ENCODE peak calls at places on chromosomes 12 and 14, in six cellular contexts. G, K, S, V, O and E are unnamed samples.

GRCh38 chr12:57096748-57097553 is 8.0 kb downstream of the NAB2 start:
- DNase-seq in G (no peak), K (peak), S (no peak), V (no peak), O (no peak), E (peak)

GRCh38 chr14:80291099-80291498 is 79.8 kb upstream of the DIO2 start:
- DNase-seq in G (peak), K (no peak), S (no peak), V (no peak), O (peak), E (no peak)

GRCh38 chr12:25436206-25436912 is 116.7 kb downstream of the LMNTD1 start:
- DNase-seq in G (peak), K (no peak), S (peak), V (peak), O (peak), E (no peak)

GRCh38 chr12:65430571-65431306 is 152.3 kb downstream of the MSRB3 start:
- DNase-seq in G (peak), K (no peak), S (no peak), V (no peak), O (peak), E (no peak)

GRCh38 chr12:123288751-123289346 is 17.2 kb upstream of the CDK2AP1 start:
- DNase-seq in G (no peak), K (no peak), S (no peak), V (no peak), O (no peak), E (no peak)

GRCh38 chr12:49094966-49095365 is 365 bp upstream of the DHH start:
- DNase-seq in G (no peak), K (no peak), S (no peak), V (no peak), O (no peak), E (no peak)

GRCh38 chr14:20215196-20215595 is 8.3 kb upstream of the OR11H6 start:
- DNase-seq in G (no peak), K (no peak), S (no peak), V (no peak), O (peak), E (no peak)

GRCh38 chr12:75990189-75990912 is 41.2 kb downstream of the PHLDA1 start:
- DNase-seq in G (no peak), K (no peak), S (no peak), V (no peak), O (no peak), E (no peak)

GRCh38 chr12:52877242-52877641 is 27.6 kb downstream of the KRT8 start:
- DNase-seq in G (no peak), K (no peak), S (no peak), V (no peak), O (no peak), E (no peak)

DNA sequence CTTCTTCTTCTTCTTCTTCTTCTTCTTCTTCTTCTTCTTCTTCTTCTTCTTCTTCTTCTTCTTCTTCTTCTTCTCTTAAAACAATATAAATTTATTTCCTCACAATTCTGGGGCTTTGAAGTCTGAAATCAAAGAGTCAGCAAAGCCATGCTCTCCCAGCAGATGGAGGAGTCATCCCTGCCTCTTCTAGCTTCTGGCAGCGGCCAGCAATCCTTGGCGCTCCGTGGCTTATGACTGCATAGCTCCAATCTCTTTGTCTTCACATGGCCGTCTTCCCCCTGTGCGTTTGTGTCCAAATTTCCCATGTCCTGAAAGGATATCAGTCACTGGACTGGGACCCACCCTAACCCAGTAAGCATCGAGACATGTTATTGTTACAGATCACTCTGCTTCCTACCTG is 22.9 kb downstream of the KCNA1 start:
- DNase-seq in G (no peak), K (no peak), S (no peak), V (no peak), O (no peak), E (no peak)
- TF ChIP-seq CTCF in G (no peak), K (no peak), S (no peak), V (no peak), O (no peak), E (no peak)

GRCh38 chr14:54566410-54567223 is at the start of gene SAMD4A:
- DNase-seq in G (peak), K (peak), S (peak), V (peak), O (peak), E (peak)
- TF ChIP-seq CTCF in G (peak), K (no peak), S (peak), V (no peak), O (peak), E (peak)

GRCh38 chr12:120225852-120226640 is 25.1 kb upstream of the RPLP0 start:
- DNase-seq in G (no peak), K (no peak), S (no peak), V (no peak), O (peak), E (no peak)
- TF ChIP-seq CTCF in G (no peak), K (no peak), S (no peak), V (no peak), O (peak), E (no peak)

DNA sequence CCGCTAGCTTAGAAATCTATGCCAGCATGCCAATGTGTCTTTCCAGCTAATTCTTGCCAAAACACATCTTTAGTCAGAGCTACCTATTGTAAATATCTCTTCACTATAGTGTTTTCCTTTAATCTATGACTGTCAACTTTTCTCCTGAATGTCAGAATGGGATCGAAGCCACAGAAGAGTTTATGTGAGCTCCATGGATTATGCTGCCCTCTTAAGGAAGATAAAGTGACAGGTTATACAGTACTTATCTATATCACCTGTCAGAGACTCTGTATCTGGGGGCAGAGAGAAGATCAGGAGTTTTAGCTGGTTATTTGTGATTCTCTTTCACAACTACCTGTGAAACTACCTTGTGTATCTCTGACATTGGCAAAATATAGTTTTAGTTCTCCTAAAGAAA is 204.3 kb upstream of the SEL1L start:
- DNase-seq in G (no peak), K (no peak), S (no peak), V (no peak), O (no peak), E (no peak)
- TF ChIP-seq CTCF in G (no peak), K (no peak), S (no peak), V (no peak), O (no peak), E (no peak)

GRCh38 chr12:124470806-124471205 is 96.6 kb downstream of the NCOR2 start:
- DNase-seq in G (no peak), K (no peak), S (no peak), V (no peak), O (no peak), E (no peak)

GRCh38 chr12:124466200-124467128 is 100.9 kb downstream of the NCOR2 start:
- DNase-seq in G (no peak), K (no peak), S (no peak), V (no peak), O (no peak), E (peak)

GRCh38 chr12:124471828-124472227 is 95.6 kb downstream of the NCOR2 start:
- DNase-seq in G (no peak), K (no peak), S (no peak), V (no peak), O (no peak), E (no peak)

GRCh38 chr12:124470139-124470538 is 97.3 kb downstream of the NCOR2 start:
- DNase-seq in G (no peak), K (no peak), S (no peak), V (no peak), O (no peak), E (no peak)

GRCh38 chr12:124469193-124469888 is 98.1 kb downstream of the NCOR2 start:
- DNase-seq in G (no peak), K (no peak), S (no peak), V (no peak), O (no peak), E (no peak)
- TF ChIP-seq CTCF in G (peak), K (no peak), S (peak), V (peak), O (peak), E (peak)

GRCh38 chr12:71768900-71769299 is 14.2 kb downstream of the RAB21 start:
- DNase-seq in G (no peak), K (no peak), S (no peak), V (no peak), O (no peak), E (no peak)

GRCh38 chr12:71772728-71773127 is 18.1 kb downstream of the RAB21 start:
- DNase-seq in G (no peak), K (no peak), S (no peak), V (no peak), O (no peak), E (no peak)

GRCh38 chr12:71766202-71766601 is 11.5 kb downstream of the RAB21 start:
- DNase-seq in G (no peak), K (no peak), S (no peak), V (no peak), O (no peak), E (no peak)

GRCh38 chr12:71767183-71767582 is 12.5 kb downstream of the RAB21 start:
- DNase-seq in G (no peak), K (no peak), S (no peak), V (no peak), O (no peak), E (no peak)

GRCh38 chr12:71771069-71771468 is 16.4 kb downstream of the RAB21 start:
- DNase-seq in G (no peak), K (no peak), S (no peak), V (no peak), O (no peak), E (no peak)
- TF ChIP-seq CTCF in G (no peak), K (no peak), S (no peak), V (no peak), O (no peak), E (no peak)